ENCODE peak calls at places on chromosomes 13 and 19, in six cellular contexts. V, R, D, U, P and X are unnamed samples.

GRCh38 chr13:52868190-52868589 is 19.8 kb upstream of the PCDH8 start:
- DNase-seq in V (no peak), R (no peak), D (no peak), U (no peak), P (no peak), X (no peak)

GRCh38 chr19:50258918-50259372 is 55.5 kb downstream of the MYH14 start:
- DNase-seq in V (no peak), R (no peak), D (no peak), U (no peak), P (peak), X (no peak)

GRCh38 chr13:42396501-42396900 is 124.5 kb downstream of the AKAP11 start:
- DNase-seq in V (no peak), R (no peak), D (no peak), U (no peak), P (no peak), X (no peak)

GRCh38 chr13:97568850-97569249 is 134.9 kb downstream of the RAP2A start:
- DNase-seq in V (no peak), R (no peak), D (no peak), U (no peak), P (peak), X (no peak)

GRCh38 chr19:1125601-1126533 is 22.1 kb downstream of the GPX4 start:
- DNase-seq in V (no peak), R (no peak), D (no peak), U (no peak), P (no peak), X (no peak)

GRCh38 chr13:30835442-30835841 is 70.6 kb upstream of the MEDAG start:
- DNase-seq in V (no peak), R (no peak), D (no peak), U (no peak), P (no peak), X (no peak)

GRCh38 chr13:100254002-100254401 is 165.1 kb downstream of the PCCA start:
- DNase-seq in V (no peak), R (no peak), D (no peak), U (no peak), P (no peak), X (no peak)

GRCh38 chr13:25192052-25192451 is 20.0 kb upstream of the AMER2 start:
- DNase-seq in V (no peak), R (no peak), D (no peak), U (no peak), P (no peak), X (no peak)

GRCh38 chr13:21583496-21583895 is 20.5 kb downstream of the MICU2 start:
- DNase-seq in V (no peak), R (peak), D (no peak), U (no peak), P (no peak), X (no peak)

GRCh38 chr13:114045113-114045735 is 71.3 kb upstream of the C13orf46 start:
- DNase-seq in V (no peak), R (no peak), D (no peak), U (no peak), P (no peak), X (no peak)
- H3K27ac ChIP-seq in V (peak), R (no peak), D (no peak), U (peak), P (no peak), X (no peak)

GRCh38 chr19:43474487-43474886 is 9.1 kb upstream of the LYPD3 start:
- DNase-seq in V (no peak), R (no peak), D (no peak), U (no peak), P (no peak), X (no peak)
- H3K4me3 ChIP-seq in V (no peak), R (no peak), D (peak), U (peak), P (no peak), X (no peak)

GRCh38 chr13:51015973-51016372 is 95.1 kb downstream of the C13orf42 start:
- DNase-seq in V (no peak), R (no peak), D (no peak), U (no peak), P (no peak), X (no peak)
- H3K27ac ChIP-seq in V (no peak), R (no peak), D (no peak), U (no peak), P (no peak), X (no peak)

GRCh38 chr19:13162749-13163608 is 12.8 kb downstream of the IER2 start:
- DNase-seq in V (peak), R (peak), D (peak), U (peak), P (peak), X (peak)
- H3K4me3 ChIP-seq in V (peak), R (peak), D (peak), U (peak), P (no peak), X (peak)

DNA sequence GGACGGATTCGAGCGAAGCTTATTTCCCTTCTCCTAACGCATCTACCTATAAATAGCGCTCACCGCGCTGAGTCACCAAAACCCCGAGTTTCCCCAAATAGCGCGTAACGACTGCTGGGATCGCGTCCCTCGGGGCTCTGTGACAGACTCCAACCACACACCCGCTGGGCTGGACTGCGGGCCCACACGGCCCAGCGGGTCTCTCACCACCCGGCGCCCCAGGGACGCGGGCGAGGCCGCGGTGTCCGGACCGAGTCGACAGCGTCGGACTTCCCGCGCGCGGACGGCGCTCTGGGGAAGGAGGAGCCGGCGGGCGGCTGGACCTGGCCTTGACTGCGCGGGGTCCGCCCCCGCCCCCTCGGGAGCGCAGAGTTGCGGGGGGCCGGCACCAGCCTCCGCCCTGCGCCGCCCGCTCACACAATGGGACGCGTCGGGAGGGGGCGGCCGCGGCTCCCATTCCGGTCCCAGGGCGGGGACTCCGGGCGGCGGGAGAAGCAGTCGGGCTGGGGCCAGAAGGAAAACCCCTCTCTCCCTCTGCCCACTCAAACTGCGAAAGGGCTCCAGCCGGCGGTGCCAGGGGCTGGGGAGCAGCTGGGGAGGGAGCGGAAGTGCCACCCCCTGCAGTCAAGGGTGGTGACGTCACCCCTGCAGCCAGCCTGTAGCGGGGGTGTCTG is 108.8 kb downstream of the KCNRG start:
- DNase-seq in V (peak), R (peak), D (peak), U (peak), P (peak), X (peak)
- H3K27ac ChIP-seq in V (peak), R (peak), D (peak), U (peak), P (peak), X (peak)

DNA sequence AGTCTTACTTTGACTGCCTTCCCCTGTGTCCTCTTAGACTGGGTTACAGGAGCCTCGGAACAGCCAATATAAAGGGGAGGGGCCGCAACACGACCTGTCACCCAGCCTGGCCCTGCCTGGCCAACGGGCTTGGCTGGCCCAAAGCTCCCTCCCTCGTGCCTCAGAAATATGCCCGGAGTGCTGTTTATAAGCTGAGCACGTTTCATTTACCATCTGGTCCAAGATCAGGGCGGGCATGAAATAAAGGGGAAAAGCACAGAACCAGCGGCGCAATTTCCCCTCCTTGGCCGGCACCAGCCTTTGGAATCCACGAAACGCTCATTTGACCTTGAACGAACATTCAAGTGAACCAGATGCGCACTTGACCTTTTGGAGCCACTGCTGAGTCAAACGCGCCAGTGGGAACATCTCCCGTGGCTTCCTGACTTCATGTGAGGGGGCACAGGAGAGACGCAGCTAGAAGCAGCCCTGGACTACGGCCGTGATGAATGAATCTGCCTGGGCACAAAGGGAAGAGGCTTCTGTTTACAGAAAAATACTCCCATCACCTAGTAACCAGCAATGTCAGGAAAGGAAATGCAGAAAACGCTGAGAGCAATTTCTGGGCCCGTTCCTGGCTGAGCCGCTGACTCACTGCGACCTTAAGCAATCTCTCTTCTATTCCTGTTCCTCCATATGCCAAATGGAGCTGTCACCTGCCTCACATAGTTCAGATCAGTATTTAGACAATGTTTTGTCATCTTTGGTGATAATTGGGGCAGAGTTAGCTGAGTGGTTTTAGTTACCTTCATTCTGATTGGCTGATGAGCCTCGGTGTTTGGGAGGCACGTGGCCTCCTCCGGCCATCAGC is 53.3 kb downstream of the RFX2 start:
- DNase-seq in V (peak), R (peak), D (peak), U (peak), P (peak), X (peak)
- H3K4me3 ChIP-seq in V (no peak), R (no peak), D (peak), U (no peak), P (no peak), X (no peak)